ENCODE peak calls at places on chromosomes 3 and 15, in six cellular contexts. E is PC-3, C is HCT116, K is MM.1S, A is SK-N-SH, I is Karpas-422. Z is an unnamed sample. For H3K9me2, the result is how much of the 10 kb centered on the place peaks cover.

GRCh38 chr3:197224034-197224444 is 74.4 kb downstream of the DLG1 start:
- DNase-seq in E (peak), C (peak), K (peak), A (peak), I (peak), Z (peak)

GRCh38 chr3:120615863-120616599 is 19.9 kb downstream of the NDUFB4 start:
- DNase-seq in E (peak), C (no peak), K (no peak), A (no peak), I (no peak), Z (peak)

GRCh38 chr15:100338971-100339444 is 2.8 kb downstream of the ADAMTS17 start:
- DNase-seq in E (peak), C (peak), K (peak), A (peak), I (peak), Z (peak)

GRCh38 chr3:14911651-14912050 is 35.7 kb upstream of the NR2C2 start:
- DNase-seq in E (no peak), C (no peak), K (no peak), A (no peak), I (no peak), Z (no peak)

GRCh38 chr15:38069001-38069400 is 134.6 kb downstream of the TMCO5A start:
- DNase-seq in E (peak), C (no peak), K (peak), A (peak), I (peak), Z (peak)

GRCh38 chr3:63763156-63763555 is 55.9 kb upstream of the C3orf49 start:
- DNase-seq in E (no peak), C (no peak), K (no peak), A (no peak), I (no peak), Z (peak)

GRCh38 chr3:184765047-184765729 is 46.8 kb upstream of the VPS8 start:
- DNase-seq in E (peak), C (no peak), K (no peak), A (no peak), I (peak), Z (no peak)

GRCh38 chr15:21261965-21262850 is 178.1 kb downstream of the POTEB3 start:
- DNase-seq in E (peak), C (no peak), K (peak), A (peak), I (no peak), Z (no peak)

GRCh38 chr15:28019594-28020320 is 79.4 kb downstream of the OCA2 start:
- DNase-seq in E (no peak), C (no peak), K (no peak), A (peak), I (no peak), Z (no peak)

GRCh38 chr3:124168271-124168670 is 176.3 kb upstream of the ROPN1 start:
- DNase-seq in E (peak), C (no peak), K (no peak), A (no peak), I (no peak), Z (peak)

GRCh38 chr3:132417695-132418520 is 606 bp downstream of the DNAJC13 start:
- DNase-seq in E (peak), C (no peak), K (peak), A (peak), I (peak), Z (peak)

GRCh38 chr3:171018151-171018935 is 8.2 kb downstream of the SLC2A2 start:
- DNase-seq in E (no peak), C (no peak), K (no peak), A (no peak), I (peak), Z (peak)

GRCh38 chr3:195873971-195874370 is 34.4 kb downstream of the TNK2 start:
- DNase-seq in E (peak), C (no peak), K (no peak), A (no peak), I (no peak), Z (peak)

GRCh38 chr3:41162981-41163380 is 36.3 kb upstream of the CTNNB1 start:
- DNase-seq in E (no peak), C (no peak), K (no peak), A (no peak), I (no peak), Z (no peak)

GRCh38 chr3:41159581-41160189 is 39.6 kb upstream of the CTNNB1 start:
- DNase-seq in E (peak), C (peak), K (no peak), A (no peak), I (no peak), Z (no peak)

GRCh38 chr3:41164776-41165175 is 34.5 kb upstream of the CTNNB1 start:
- DNase-seq in E (no peak), C (no peak), K (no peak), A (no peak), I (no peak), Z (no peak)

GRCh38 chr3:41163399-41163798 is 35.9 kb upstream of the CTNNB1 start:
- DNase-seq in E (no peak), C (no peak), K (no peak), A (no peak), I (no peak), Z (no peak)

DNA sequence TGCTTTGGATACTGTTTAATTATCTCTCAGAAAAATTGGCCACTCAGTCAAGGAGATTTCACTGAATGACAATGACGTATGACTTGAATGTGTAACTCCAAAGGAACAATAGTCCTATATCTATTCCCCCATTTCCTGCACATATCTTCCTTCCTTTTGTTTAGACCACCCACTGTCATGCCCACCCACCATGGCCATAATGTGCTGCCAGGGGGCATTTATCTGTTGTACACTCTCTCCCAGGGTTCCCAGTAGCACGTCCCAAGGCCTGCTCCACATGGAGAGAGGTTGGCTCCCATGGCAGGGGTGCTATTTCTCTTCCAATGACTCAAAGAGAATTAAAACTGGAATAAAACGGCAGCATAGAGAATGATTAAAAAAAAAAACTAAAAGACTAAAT is 36.8 kb upstream of the CTNNB1 start:
- DNase-seq in E (no peak), C (no peak), K (no peak), A (no peak), I (no peak), Z (no peak)
- H3K9me2 ChIP-seq in E (under half), C (under half), K (under half), A (under half), I (under half), Z (under half)

GRCh38 chr3:159858650-159859049 is 130.0 kb upstream of the IL12A start:
- DNase-seq in E (no peak), C (no peak), K (no peak), A (no peak), I (no peak), Z (no peak)

GRCh38 chr3:159859424-159859823 is 129.2 kb upstream of the IL12A start:
- DNase-seq in E (no peak), C (no peak), K (no peak), A (peak), I (no peak), Z (no peak)

GRCh38 chr3:159856496-159857098 is 132.0 kb upstream of the IL12A start:
- DNase-seq in E (no peak), C (no peak), K (no peak), A (peak), I (no peak), Z (no peak)

GRCh38 chr3:159855599-159856495 is 132.8 kb upstream of the IL12A start:
- DNase-seq in E (peak), C (no peak), K (no peak), A (peak), I (no peak), Z (no peak)

DNA sequence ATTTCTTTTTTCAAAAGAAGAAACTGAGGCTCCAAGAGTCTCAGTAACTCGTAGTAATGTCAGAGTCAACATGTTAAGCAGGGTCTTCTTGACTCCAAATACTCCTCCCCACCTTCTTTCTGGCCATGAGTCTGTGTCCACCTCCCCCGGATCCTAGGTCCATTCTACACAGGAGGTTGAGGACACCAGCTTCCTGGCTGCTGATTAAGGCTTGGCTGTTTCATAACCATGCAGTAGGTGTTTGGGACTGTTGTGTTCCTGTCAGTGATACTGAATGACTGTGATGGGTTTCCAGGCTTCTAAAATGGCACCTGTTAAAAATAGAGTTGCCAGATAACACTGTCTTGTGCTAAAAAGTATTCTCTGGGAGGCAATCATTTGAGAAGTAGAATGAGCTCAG is 130.8 kb upstream of the IL12A start:
- DNase-seq in E (no peak), C (no peak), K (no peak), A (no peak), I (no peak), Z (no peak)
- H3K9ac ChIP-seq in E (no peak), C (no peak), K (no peak), A (no peak), I (no peak), Z (no peak)

GRCh38 chr3:78360849-78361248 is 1321.0 kb downstream of the ROBO2 start:
- DNase-seq in E (no peak), C (no peak), K (no peak), A (no peak), I (no peak), Z (no peak)
- H3K9me2 ChIP-seq in E (under half), C (under half), K (under half), A (under half), I (under half), Z (under half)

DNA sequence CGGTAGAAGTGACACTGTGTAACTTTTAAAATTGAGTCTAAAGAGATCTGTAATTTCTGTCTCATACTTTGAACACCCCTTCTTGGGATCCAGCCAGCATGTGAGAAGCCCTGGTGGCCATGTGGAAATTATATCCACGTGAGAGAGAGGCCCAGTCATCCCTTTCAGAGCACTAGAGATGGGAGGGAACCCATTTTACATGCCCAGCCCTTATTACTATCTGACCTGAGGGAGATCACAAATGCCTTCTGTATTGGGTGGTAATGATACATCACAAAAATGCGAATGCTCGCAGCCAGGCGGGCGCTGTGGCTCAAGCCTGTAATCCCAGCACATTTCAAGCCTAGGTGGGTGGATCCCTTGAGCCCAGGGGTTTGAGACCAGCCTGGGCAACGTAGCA is 27.3 kb upstream of the TRAK1 start:
- DNase-seq in E (no peak), C (no peak), K (no peak), A (peak), I (no peak), Z (peak)
- H3K9ac ChIP-seq in E (no peak), C (peak), K (no peak), A (no peak), I (no peak), Z (peak)

GRCh38 chr15:48477795-48478360 is 146.6 kb downstream of the DUT start:
- DNase-seq in E (no peak), C (no peak), K (no peak), A (no peak), I (no peak), Z (no peak)
- H3K9me2 ChIP-seq in E (under half), C (under half), K (under half), A (under half), I (under half), Z (under half)

GRCh38 chr15:95341686-95342085 is 988.8 kb upstream of the NR2F2 start:
- DNase-seq in E (peak), C (no peak), K (no peak), A (no peak), I (no peak), Z (no peak)
- H3K9ac ChIP-seq in E (no peak), C (no peak), K (no peak), A (no peak), I (no peak), Z (no peak)

GRCh38 chr3:16789344-16790100 is 95.2 kb upstream of the PLCL2 start:
- DNase-seq in E (no peak), C (no peak), K (no peak), A (no peak), I (no peak), Z (no peak)

GRCh38 chr3:16793321-16793720 is 91.4 kb upstream of the PLCL2 start:
- DNase-seq in E (no peak), C (no peak), K (no peak), A (no peak), I (no peak), Z (no peak)

GRCh38 chr3:16790432-16791379 is 94.0 kb upstream of the PLCL2 start:
- DNase-seq in E (no peak), C (no peak), K (no peak), A (no peak), I (no peak), Z (no peak)

GRCh38 chr3:16784958-16785357 is 99.8 kb upstream of the PLCL2 start:
- DNase-seq in E (no peak), C (no peak), K (no peak), A (no peak), I (no peak), Z (no peak)

GRCh38 chr3:16788440-16789057 is 96.2 kb upstream of the PLCL2 start:
- DNase-seq in E (no peak), C (no peak), K (no peak), A (no peak), I (no peak), Z (no peak)
- H3K9me2 ChIP-seq in E (under half), C (under half), K (under half), A (under half), I (under half), Z (under half)

Z was measured in GM23248.